ENCODE peak calls at places on chromosomes 1 and 21, in five cellular contexts. D is testis; G is tibial nerve; X is CD8-positive, alpha-beta T cell; Q is stomach. V is an unnamed sample.

GRCh38 chr1:22489823-22490222 is 38.2 kb downstream of the ZBTB40 start:
- DNase-seq in D (no peak), G (no peak), X (no peak), Q (no peak), V (no peak)

GRCh38 chr1:203439086-203439620 is 36.5 kb upstream of the PRELP start:
- DNase-seq in D (no peak), G (no peak), X (no peak), Q (no peak), V (no peak)

GRCh38 chr21:39788383-39788782 is 43.4 kb downstream of the IGSF5 start:
- DNase-seq in D (peak; percentile 77), G (peak; percentile 45), X (no peak), Q (peak; percentile 78), V (peak; percentile 75)

GRCh38 chr1:47805826-47806450 is 191.2 kb downstream of the TRABD2B start:
- DNase-seq in D (no peak), G (no peak), X (no peak), Q (no peak), V (no peak)

GRCh38 chr1:2985121-2985561 is 36.1 kb upstream of the ACTRT2 start:
- DNase-seq in D (no peak), G (no peak), X (no peak), Q (no peak), V (no peak)

GRCh38 chr1:38488162-38488898 is 371.2 kb downstream of the RRAGC start:
- DNase-seq in D (no peak), G (no peak), X (no peak), Q (no peak), V (no peak)

GRCh38 chr1:59892836-59893811 is 33.4 kb downstream of the CYP2J2 start:
- DNase-seq in D (no peak), G (no peak), X (no peak), Q (no peak), V (no peak)

GRCh38 chr1:25503551-25504426 is 39.6 kb upstream of the LDLRAP1 start:
- DNase-seq in D (peak; percentile 65), G (no peak), X (peak; percentile 55), Q (peak; percentile 79), V (no peak)

GRCh38 chr1:20787775-20788488 is 825 bp upstream of the HP1BP3 start:
- DNase-seq in D (no peak), G (no peak), X (no peak), Q (no peak), V (no peak)

GRCh38 chr1:12477936-12478611 is 139.9 kb downstream of the DHRS3 start:
- DNase-seq in D (peak; percentile 87), G (peak; percentile 86), X (no peak), Q (peak; percentile 69), V (peak; percentile 94)

GRCh38 chr1:111222308-111223125 is 5.0 kb upstream of the CHI3L2 start:
- DNase-seq in D (peak; percentile 87), G (peak; percentile 71), X (peak; percentile 43), Q (peak; percentile 86), V (peak; percentile 77)

GRCh38 chr1:72435025-72435424 is 152.7 kb upstream of the NEGR1 start:
- DNase-seq in D (no peak), G (no peak), X (no peak), Q (no peak), V (no peak)

GRCh38 chr1:244092293-244093264 is 41.5 kb downstream of the ZBTB18 start:
- DNase-seq in D (no peak), G (no peak), X (no peak), Q (no peak), V (no peak)

GRCh38 chr1:180530501-180530900 is 28.1 kb upstream of the ACBD6 start:
- DNase-seq in D (no peak), G (no peak), X (no peak), Q (no peak), V (no peak)

GRCh38 chr21:33273044-33273443 is 6.9 kb downstream of the IL10RB start:
- DNase-seq in D (no peak), G (no peak), X (no peak), Q (no peak), V (no peak)

GRCh38 chr1:91853397-91853796 is 32.6 kb downstream of the TGFBR3 start:
- DNase-seq in D (no peak), G (no peak), X (no peak), Q (no peak), V (no peak)

GRCh38 chr1:34590211-34590623 is 164.6 kb upstream of the GJB5 start:
- DNase-seq in D (no peak), G (no peak), X (no peak), Q (no peak), V (no peak)

GRCh38 chr1:50332941-50333594 is 90.2 kb downstream of the DMRTA2 start:
- DNase-seq in D (peak; percentile 76), G (peak; percentile 18), X (no peak), Q (peak; percentile 40), V (peak; percentile 69)

GRCh38 chr1:30305061-30305460 is 418.3 kb downstream of the MATN1 start:
- DNase-seq in D (no peak), G (no peak), X (no peak), Q (no peak), V (no peak)

GRCh38 chr1:185984113-185984836 is 250.1 kb downstream of the HMCN1 start:
- DNase-seq in D (no peak), G (no peak), X (no peak), Q (no peak), V (no peak)

GRCh38 chr1:246552110-246552509 is 14.0 kb downstream of the TFB2M start:
- DNase-seq in D (no peak), G (no peak), X (no peak), Q (no peak), V (no peak)

GRCh38 chr1:75521658-75522057 is 89.3 kb downstream of the SLC44A5 start:
- DNase-seq in D (no peak), G (no peak), X (no peak), Q (no peak), V (no peak)

GRCh38 chr1:215287362-215287761 is 204.8 kb downstream of the KCNK2 start:
- DNase-seq in D (no peak), G (peak; percentile 7), X (no peak), Q (no peak), V (no peak)

GRCh38 chr1:55575571-55576279 is 360.6 kb upstream of the USP24 start:
- DNase-seq in D (no peak), G (peak; percentile 64), X (no peak), Q (no peak), V (peak; percentile 41)

GRCh38 chr1:3240524-3241235 is 171.7 kb downstream of the PRDM16 start:
- DNase-seq in D (peak; percentile 21), G (no peak), X (no peak), Q (no peak), V (peak; percentile 34)

GRCh38 chr1:54274448-54274847 is 74.5 kb downstream of the MRPL37 start:
- DNase-seq in D (peak; percentile 45), G (no peak), X (no peak), Q (peak; percentile 47), V (no peak)

GRCh38 chr1:169968174-169968573 is 74.5 kb upstream of the SCYL3 start:
- DNase-seq in D (no peak), G (no peak), X (no peak), Q (no peak), V (no peak)

GRCh38 chr1:86150553-86151055 is 6.0 kb downstream of the COL24A1 start:
- DNase-seq in D (no peak), G (no peak), X (no peak), Q (no peak), V (no peak)

GRCh38 chr21:38112219-38112789 is 144.5 kb upstream of the KCNJ15 start:
- DNase-seq in D (no peak), G (no peak), X (no peak), Q (no peak), V (no peak)

GRCh38 chr1:114902343-114902742 is 47.7 kb downstream of the SYCP1 start:
- DNase-seq in D (no peak), G (no peak), X (no peak), Q (no peak), V (no peak)

GRCh38 chr1:7006996-7007871 is 222.0 kb downstream of the CAMTA1 start:
- DNase-seq in D (no peak), G (no peak), X (no peak), Q (no peak), V (no peak)

GRCh38 chr1:27388337-27389005 is 4.0 kb upstream of the GPR3 start:
- DNase-seq in D (peak; percentile 84), G (peak; percentile 82), X (peak; percentile 53), Q (peak; percentile 86), V (peak; percentile 60)

DNA sequence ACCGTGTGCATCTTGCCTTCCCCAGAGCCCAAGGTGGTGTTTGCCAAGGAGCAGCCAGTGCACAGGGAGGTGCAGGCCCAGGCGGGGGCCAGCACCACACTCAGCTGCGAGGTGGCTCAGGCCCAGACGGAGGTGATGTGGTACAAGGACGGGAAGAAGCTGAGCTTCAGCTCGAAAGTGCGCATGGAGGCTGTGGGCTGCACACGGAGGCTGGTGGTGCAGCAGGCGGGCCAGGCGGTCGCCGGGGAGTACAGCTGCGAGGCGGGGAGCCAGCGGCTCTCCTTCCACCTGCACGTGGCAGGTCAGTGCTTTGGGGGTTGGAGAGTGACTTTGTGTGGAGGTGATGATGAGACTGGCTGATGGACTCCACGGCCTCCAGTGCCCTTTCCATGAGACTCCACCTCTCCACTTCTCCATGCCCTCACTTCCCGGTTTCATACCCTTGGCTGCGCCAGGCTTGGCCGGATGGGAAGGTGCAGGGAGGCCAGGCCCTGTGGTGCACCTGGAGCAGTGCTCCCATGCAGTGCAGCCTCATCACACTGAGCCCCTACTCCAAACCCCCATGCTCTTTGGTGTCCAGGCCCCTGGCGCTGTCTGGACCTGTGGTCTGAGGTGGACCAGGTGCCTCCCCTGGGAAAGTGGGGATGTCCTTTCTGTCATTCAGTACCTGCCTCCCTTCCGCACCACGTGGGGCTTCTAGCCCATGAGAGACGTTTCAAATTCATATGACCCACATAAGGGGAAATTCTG is 49.0 kb downstream of the OBSCN start:
- DNase-seq in D (no peak), G (no peak), X (no peak), Q (no peak), V (no peak)
- H3K36me3 ChIP-seq in D (no peaks in the 10 kb centered on the region), G (no peaks in the 10 kb centered on the region), X (no peaks in the 10 kb centered on the region), Q (peaks cover 24% of the 10 kb centered on the region), V (no peaks in the 10 kb centered on the region)

DNA sequence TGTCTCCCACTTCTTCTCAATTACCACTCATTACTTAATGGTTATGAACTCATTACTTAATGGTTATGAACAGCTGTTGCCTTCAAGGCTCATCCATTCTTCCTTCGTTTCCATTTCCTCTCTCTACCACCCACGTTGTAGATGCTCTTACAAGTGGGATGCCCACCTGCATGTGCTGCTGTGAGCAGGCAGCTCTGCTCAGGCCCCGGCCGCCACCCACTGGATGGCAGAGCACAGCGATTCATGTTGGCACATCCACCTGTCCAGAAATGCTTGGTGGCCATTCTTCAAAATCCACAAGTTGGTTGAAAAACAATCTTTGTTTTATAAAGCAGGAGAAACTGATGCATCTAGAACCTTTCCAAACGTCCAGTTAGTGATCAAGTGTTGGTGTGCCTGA is 14.5 kb downstream of the ATP1A1 start:
- DNase-seq in D (no peak), G (no peak), X (no peak), Q (no peak), V (no peak)
- H3K36me3 ChIP-seq in D (no peaks in the 10 kb centered on the region), G (no peaks in the 10 kb centered on the region), X (peaks cover 79% of the 10 kb centered on the region), Q (peaks cover 88% of the 10 kb centered on the region), V (no peaks in the 10 kb centered on the region)

GRCh38 chr1:11151134-11151533 is 38.0 kb upstream of the ANGPTL7 start:
- DNase-seq in D (no peak), G (no peak), X (no peak), Q (no peak), V (no peak)
- H3K36me3 ChIP-seq in D (no peaks in the 10 kb centered on the region), G (peaks cover 4% of the 10 kb centered on the region), X (peaks cover 47% of the 10 kb centered on the region), Q (peaks cover 94% of the 10 kb centered on the region), V (no peaks in the 10 kb centered on the region)

DNA sequence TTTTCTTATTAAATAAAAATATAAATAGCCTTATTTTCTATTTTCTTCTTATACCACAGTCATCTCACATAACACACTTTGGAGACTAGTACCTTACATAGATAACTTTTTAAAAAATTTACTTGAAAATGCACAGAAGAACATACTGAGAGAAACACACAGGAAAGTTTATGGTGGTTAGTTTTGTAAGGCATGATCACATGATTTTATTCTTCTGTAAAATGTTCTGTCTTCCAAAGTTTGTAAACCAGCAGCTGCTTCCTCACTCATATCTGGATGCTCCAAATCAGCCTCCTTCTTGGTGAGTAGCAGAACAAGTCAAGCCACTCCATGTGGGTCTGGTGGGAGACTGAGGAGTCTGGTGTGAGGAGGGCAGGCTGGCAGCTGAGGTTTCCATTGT is 82.6 kb downstream of the FCRL5 start:
- DNase-seq in D (no peak), G (no peak), X (no peak), Q (no peak), V (no peak)
- H3K36me3 ChIP-seq in D (no peaks in the 10 kb centered on the region), G (no peaks in the 10 kb centered on the region), X (no peaks in the 10 kb centered on the region), Q (no peaks in the 10 kb centered on the region), V (no peaks in the 10 kb centered on the region)